ENCODE peak calls at places on chromosome 11, in six cellular contexts. M, Y, J, G, B and O are unnamed samples.

GRCh38 chr11:73157141-73158010 is 15.3 kb upstream of the FCHSD2 start:
- DNase-seq in J (no peak), G (no peak), Y (no peak), M (no peak), B (peak), O (no peak)

GRCh38 chr11:78349614-78350013 is 68.0 kb downstream of the GAB2 start:
- DNase-seq in M (no peak), B (no peak), J (no peak), Y (no peak), G (no peak), O (no peak)

GRCh38 chr11:64223001-64223651 is 2.9 kb downstream of the TRPT1 start:
- DNase-seq in Y (no peak), B (no peak), G (no peak), J (no peak), M (no peak), O (no peak)

GRCh38 chr11:93729129-93729616 is 12.1 kb downstream of the TAF1D start:
- DNase-seq in Y (no peak), M (no peak), J (no peak), G (no peak), B (no peak), O (no peak)

GRCh38 chr11:78649361-78650215 is 74.9 kb upstream of the NARS2 start:
- DNase-seq in M (no peak), B (no peak), Y (no peak), J (no peak), G (no peak), O (no peak)

GRCh38 chr11:72393303-72393702 is 41.0 kb downstream of the CLPB start:
- DNase-seq in B (no peak), Y (no peak), G (no peak), J (no peak), M (no peak), O (no peak)

GRCh38 chr11:12329797-12330196 is 47.6 kb upstream of the PARVA start:
- DNase-seq in G (no peak), M (no peak), J (no peak), B (no peak), Y (no peak), O (no peak)

GRCh38 chr11:33445761-33446161 is 188.6 kb downstream of the HIPK3 start:
- DNase-seq in B (peak), M (no peak), G (no peak), Y (no peak), J (no peak), O (no peak)

GRCh38 chr11:40602866-40603578 is 856.4 kb downstream of the LRRC4C start:
- DNase-seq in B (no peak), G (no peak), M (no peak), J (no peak), Y (no peak), O (no peak)

GRCh38 chr11:47907499-47907898 is 59.3 kb upstream of the NUP160 start:
- DNase-seq in G (no peak), B (peak), Y (no peak), M (no peak), J (no peak), O (no peak)

GRCh38 chr11:75949023-75949672 is 134.1 kb downstream of the UVRAG start:
- DNase-seq in B (no peak), J (no peak), Y (no peak), M (no peak), G (no peak), O (no peak)

GRCh38 chr11:105719073-105719846 is 109.4 kb downstream of the GRIA4 start:
- DNase-seq in M (no peak), J (no peak), Y (peak), B (peak), G (no peak), O (peak)

GRCh38 chr11:122253541-122254317 is 137.7 kb upstream of the BLID start:
- DNase-seq in G (no peak), B (peak), M (no peak), Y (no peak), J (no peak), O (no peak)

GRCh38 chr11:86244063-86244521 is 461 bp upstream of the EED start:
- DNase-seq in M (peak), G (peak), B (no peak), Y (peak), J (no peak), O (no peak)

GRCh38 chr11:20310596-20311394 is 52.7 kb upstream of the HTATIP2 start:
- DNase-seq in B (no peak), J (no peak), Y (no peak), G (no peak), M (no peak), O (no peak)

GRCh38 chr11:67519726-67520125 is 3.5 kb downstream of the CABP2 start:
- DNase-seq in B (no peak), G (no peak), M (no peak), Y (no peak), J (no peak), O (no peak)

GRCh38 chr11:17752144-17752543 is 17.6 kb downstream of the KCNC1 start:
- DNase-seq in M (no peak), J (no peak), G (no peak), B (no peak), Y (no peak), O (no peak)

GRCh38 chr11:120873966-120874365 is 149.9 kb upstream of the TBCEL start:
- DNase-seq in Y (no peak), M (no peak), J (no peak), G (no peak), B (no peak), O (no peak)

GRCh38 chr11:64156235-64157011 is 9.5 kb downstream of the MACROD1 start:
- DNase-seq in Y (no peak), J (no peak), G (no peak), M (no peak), B (no peak), O (no peak)

GRCh38 chr11:32172771-32173170 is 81.9 kb downstream of the RCN1 start:
- DNase-seq in Y (peak), B (peak), G (no peak), J (no peak), M (no peak), O (no peak)

GRCh38 chr11:125946712-125947418 is 1.0 kb downstream of the VSIG10L2 start:
- DNase-seq in M (no peak), Y (no peak), B (no peak), J (no peak), G (no peak), O (no peak)

GRCh38 chr11:31106326-31106725 is 263.2 kb downstream of the DCDC1 start:
- DNase-seq in Y (no peak), G (no peak), M (no peak), J (no peak), B (no peak), O (no peak)

GRCh38 chr11:122872046-122872445 is 10.5 kb upstream of the JHY start:
- DNase-seq in Y (no peak), G (no peak), B (no peak), J (no peak), M (no peak), O (no peak)

GRCh38 chr11:64800633-64801464 is 2.2 kb downstream of the MAP4K2 start:
- DNase-seq in J (no peak), M (no peak), B (no peak), Y (no peak), G (no peak), O (no peak)

GRCh38 chr11:2934611-2935239 is 5.5 kb upstream of the PHLDA2 start:
- DNase-seq in B (no peak), Y (no peak), G (no peak), M (no peak), J (no peak), O (no peak)

GRCh38 chr11:118310781-118311485 is 6.4 kb downstream of the CD3E start:
- DNase-seq in M (no peak), J (no peak), Y (no peak), G (no peak), B (no peak), O (no peak)

GRCh38 chr11:72781063-72781312 is 12.9 kb downstream of the STARD10 start:
- DNase-seq in M (no peak), Y (no peak), B (no peak), G (no peak), J (no peak), O (no peak)

GRCh38 chr11:129141748-129142475 is 50.2 kb downstream of the ARHGAP32 start:
- DNase-seq in G (no peak), J (no peak), M (no peak), Y (no peak), B (peak), O (no peak)

GRCh38 chr11:24226606-24227005 is 270.2 kb upstream of the LUZP2 start:
- DNase-seq in Y (no peak), M (no peak), G (no peak), B (no peak), J (no peak), O (no peak)

GRCh38 chr11:27187848-27188621 is 147.4 kb downstream of the BBOX1 start:
- DNase-seq in M (no peak), B (no peak), G (no peak), J (no peak), Y (no peak), O (no peak)

GRCh38 chr11:61071208-61071681 is 31.0 kb upstream of the CD5 start:
- DNase-seq in J (no peak), B (no peak), G (peak), Y (no peak), M (no peak), O (no peak)